ENCODE peak calls at places on chromosomes 7 and 10, in eight cellular contexts. One of them, this sample, is unnamed.
A peak's percentile ranks its signal among the peaks of the same experiment; 100 is the strongest.

GRCh38 chr7:67512481-67512880 is 515.8 kb downstream of the TYW1 start:
- DNase-seq in ovary: no peak
- DNase-seq in upper lobe of left lung: no peak
- DNase-seq in suprapubic skin: no peak
- DNase-seq in transverse colon: no peak
- DNase-seq in sigmoid colon: no peak
- DNase-seq in A549: no peak
- DNase-seq in tibial nerve: no peak
- DNase-seq in this sample: no peak

GRCh38 chr10:55174419-55174818 is 373.4 kb upstream of the PCDH15 start:
- DNase-seq in A549: no peak
- DNase-seq in tibial nerve: no peak
- DNase-seq in transverse colon: no peak
- DNase-seq in suprapubic skin: no peak
- DNase-seq in sigmoid colon: no peak
- DNase-seq in upper lobe of left lung: no peak
- DNase-seq in ovary: no peak
- DNase-seq in this sample: peak; percentile 55

GRCh38 chr10:121754667-121755066 is 156.4 kb upstream of the FGFR2 start:
- DNase-seq in sigmoid colon: no peak
- DNase-seq in ovary: no peak
- DNase-seq in suprapubic skin: no peak
- DNase-seq in transverse colon: no peak
- DNase-seq in tibial nerve: no peak
- DNase-seq in A549: no peak
- DNase-seq in upper lobe of left lung: no peak
- DNase-seq in this sample: no peak

GRCh38 chr7:818031-818699 is 14.1 kb upstream of the SUN1 start:
- DNase-seq in upper lobe of left lung: no peak
- DNase-seq in A549: peak; percentile 52
- DNase-seq in tibial nerve: no peak
- DNase-seq in ovary: peak; percentile 25
- DNase-seq in transverse colon: no peak
- DNase-seq in suprapubic skin: no peak
- DNase-seq in sigmoid colon: peak; percentile 9
- DNase-seq in this sample: no peak

GRCh38 chr7:135094472-135095237 is 53.2 kb upstream of the TMEM140 start:
- DNase-seq in A549: no peak
- DNase-seq in ovary: no peak
- DNase-seq in transverse colon: no peak
- DNase-seq in tibial nerve: no peak
- DNase-seq in suprapubic skin: no peak
- DNase-seq in upper lobe of left lung: no peak
- DNase-seq in sigmoid colon: no peak
- DNase-seq in this sample: no peak

GRCh38 chr7:1236132-1236655 is 3.5 kb downstream of the UNCX start:
- DNase-seq in suprapubic skin: no peak
- DNase-seq in A549: no peak
- DNase-seq in ovary: no peak
- DNase-seq in transverse colon: no peak
- DNase-seq in tibial nerve: no peak
- DNase-seq in sigmoid colon: no peak
- DNase-seq in upper lobe of left lung: no peak
- DNase-seq in this sample: no peak

GRCh38 chr7:76262683-76263402 is 39.6 kb upstream of the HSPB1 start:
- DNase-seq in A549: peak; percentile 66
- DNase-seq in transverse colon: peak; percentile 49
- DNase-seq in tibial nerve: peak; percentile 30
- DNase-seq in ovary: no peak
- DNase-seq in upper lobe of left lung: peak; percentile 63
- DNase-seq in suprapubic skin: no peak
- DNase-seq in sigmoid colon: no peak
- DNase-seq in this sample: no peak

GRCh38 chr7:11436317-11436716 is 395.7 kb downstream of the THSD7A start:
- DNase-seq in upper lobe of left lung: no peak
- DNase-seq in transverse colon: no peak
- DNase-seq in tibial nerve: no peak
- DNase-seq in sigmoid colon: no peak
- DNase-seq in ovary: no peak
- DNase-seq in A549: no peak
- DNase-seq in suprapubic skin: no peak
- DNase-seq in this sample: no peak

GRCh38 chr7:135283959-135284638 is 50.5 kb downstream of the STRA8 start:
- DNase-seq in A549: no peak
- DNase-seq in upper lobe of left lung: no peak
- DNase-seq in sigmoid colon: no peak
- DNase-seq in tibial nerve: no peak
- DNase-seq in suprapubic skin: no peak
- DNase-seq in transverse colon: no peak
- DNase-seq in ovary: no peak
- DNase-seq in this sample: no peak

GRCh38 chr7:2029211-2029905 is 203.4 kb downstream of the MAD1L1 start:
- DNase-seq in transverse colon: no peak
- DNase-seq in suprapubic skin: peak; percentile 40
- DNase-seq in tibial nerve: no peak
- DNase-seq in ovary: no peak
- DNase-seq in A549: no peak
- DNase-seq in upper lobe of left lung: no peak
- DNase-seq in sigmoid colon: no peak
- DNase-seq in this sample: no peak

GRCh38 chr10:4470231-4470840 is 355.7 kb upstream of the AKR1E2 start:
- DNase-seq in suprapubic skin: no peak
- DNase-seq in tibial nerve: no peak
- DNase-seq in sigmoid colon: no peak
- DNase-seq in ovary: no peak
- DNase-seq in A549: no peak
- DNase-seq in upper lobe of left lung: no peak
- DNase-seq in transverse colon: no peak
- DNase-seq in this sample: no peak

GRCh38 chr10:129455625-129456024 is 11.4 kb upstream of the MGMT start:
- DNase-seq in transverse colon: no peak
- DNase-seq in upper lobe of left lung: no peak
- DNase-seq in A549: no peak
- DNase-seq in tibial nerve: no peak
- DNase-seq in suprapubic skin: no peak
- DNase-seq in sigmoid colon: no peak
- DNase-seq in ovary: no peak
- DNase-seq in this sample: no peak

GRCh38 chr7:28807396-28807994 is 150.6 kb downstream of the TRIL start:
- DNase-seq in transverse colon: no peak
- DNase-seq in ovary: no peak
- DNase-seq in tibial nerve: no peak
- DNase-seq in sigmoid colon: no peak
- DNase-seq in upper lobe of left lung: no peak
- DNase-seq in A549: no peak
- DNase-seq in suprapubic skin: no peak
- DNase-seq in this sample: no peak

GRCh38 chr7:142298631-142299030 is 40.8 kb upstream of the PRSS58 start:
- DNase-seq in sigmoid colon: no peak
- DNase-seq in suprapubic skin: no peak
- DNase-seq in transverse colon: no peak
- DNase-seq in A549: no peak
- DNase-seq in upper lobe of left lung: no peak
- DNase-seq in ovary: no peak
- DNase-seq in tibial nerve: no peak
- DNase-seq in this sample: no peak

GRCh38 chr7:157977717-157978470 is 609.7 kb downstream of the PTPRN2 start:
- DNase-seq in upper lobe of left lung: peak; percentile 16
- DNase-seq in suprapubic skin: peak; percentile 39
- DNase-seq in A549: no peak
- DNase-seq in transverse colon: no peak
- DNase-seq in tibial nerve: no peak
- DNase-seq in sigmoid colon: no peak
- DNase-seq in ovary: no peak
- DNase-seq in this sample: no peak

GRCh38 chr10:115136616-115137015 is 43.5 kb downstream of the ATRNL1 start:
- DNase-seq in suprapubic skin: no peak
- DNase-seq in upper lobe of left lung: no peak
- DNase-seq in A549: no peak
- DNase-seq in transverse colon: no peak
- DNase-seq in tibial nerve: no peak
- DNase-seq in sigmoid colon: no peak
- DNase-seq in ovary: no peak
- DNase-seq in this sample: no peak
- H3K27ac ChIP-seq in suprapubic skin: no peak overlapping the region
- H3K27ac ChIP-seq in upper lobe of left lung: no peak overlapping the region
- H3K27ac ChIP-seq in A549: no peak overlapping the region
- H3K27ac ChIP-seq in transverse colon: no peak overlapping the region
- H3K27ac ChIP-seq in tibial nerve: no peak overlapping the region
- H3K27ac ChIP-seq in sigmoid colon: no peak overlapping the region
- H3K27ac ChIP-seq in ovary: no peak overlapping the region
- H3K27ac ChIP-seq in this sample: no peak overlapping the region

GRCh38 chr7:101096331-101096956 is 11.2 kb downstream of the TRIM56 start:
- DNase-seq in suprapubic skin: no peak
- DNase-seq in A549: no peak
- DNase-seq in sigmoid colon: no peak
- DNase-seq in tibial nerve: no peak
- DNase-seq in ovary: no peak
- DNase-seq in upper lobe of left lung: no peak
- DNase-seq in transverse colon: no peak
- DNase-seq in this sample: no peak

GRCh38 chr7:101096957-101097347 is 11.7 kb downstream of the TRIM56 start:
- DNase-seq in A549: no peak
- DNase-seq in transverse colon: no peak
- DNase-seq in ovary: no peak
- DNase-seq in tibial nerve: no peak
- DNase-seq in suprapubic skin: no peak
- DNase-seq in upper lobe of left lung: no peak
- DNase-seq in sigmoid colon: no peak
- DNase-seq in this sample: no peak

GRCh38 chr7:101097561-101097960 is 12.3 kb downstream of the TRIM56 start:
- DNase-seq in sigmoid colon: no peak
- DNase-seq in ovary: no peak
- DNase-seq in A549: no peak
- DNase-seq in transverse colon: no peak
- DNase-seq in suprapubic skin: no peak
- DNase-seq in upper lobe of left lung: no peak
- DNase-seq in tibial nerve: no peak
- DNase-seq in this sample: no peak

GRCh38 chr7:101100858-101101847 is 15.9 kb downstream of the TRIM56 start:
- DNase-seq in transverse colon: no peak
- DNase-seq in ovary: no peak
- DNase-seq in upper lobe of left lung: no peak
- DNase-seq in tibial nerve: no peak
- DNase-seq in A549: no peak
- DNase-seq in sigmoid colon: no peak
- DNase-seq in suprapubic skin: no peak
- DNase-seq in this sample: no peak

DNA sequence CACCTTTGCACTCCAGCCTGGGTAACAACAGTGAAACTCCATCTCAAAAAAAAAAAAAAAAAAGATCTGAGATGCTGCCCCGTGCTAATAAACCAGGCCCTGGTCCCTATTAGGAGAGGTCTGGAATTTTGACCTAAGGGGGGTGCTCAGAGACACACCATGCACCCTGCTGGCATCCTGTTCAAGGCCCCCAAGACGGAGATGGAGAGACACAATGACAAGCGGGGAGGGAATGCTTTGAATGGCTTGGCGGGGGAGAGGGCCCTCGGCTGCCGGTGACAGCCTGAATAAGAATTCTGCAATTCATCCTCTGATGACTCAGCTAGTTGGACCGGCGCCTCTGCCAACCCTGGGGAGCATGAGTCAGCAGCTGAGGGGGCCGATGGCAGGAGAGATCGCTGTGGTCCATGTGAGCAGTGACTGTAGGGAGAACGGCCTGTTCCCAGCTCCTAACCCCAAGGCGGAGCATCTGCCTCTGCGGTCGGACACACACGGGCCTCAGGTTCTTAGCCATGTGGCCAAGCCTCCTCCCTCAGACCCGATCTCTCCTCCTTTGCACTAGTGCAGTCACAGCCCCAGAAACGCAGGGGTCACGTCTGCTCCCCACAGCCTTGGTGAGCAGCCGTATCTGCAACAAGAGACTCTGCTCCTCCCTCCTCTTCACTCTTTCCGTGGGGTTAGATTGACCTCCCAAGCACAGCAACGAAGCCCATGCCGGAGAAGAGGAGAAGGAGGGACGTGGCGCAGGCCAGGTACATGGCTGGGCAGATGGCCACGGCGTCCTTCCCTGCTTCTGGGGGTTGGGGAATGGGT is 14.9 kb downstream of the TRIM56 start:
- DNase-seq in transverse colon: peak; percentile 85
- DNase-seq in suprapubic skin: peak; percentile 97
- DNase-seq in tibial nerve: peak; percentile 98
- DNase-seq in upper lobe of left lung: peak; percentile 90
- DNase-seq in ovary: peak; percentile 98
- DNase-seq in A549: peak; percentile 91
- DNase-seq in sigmoid colon: peak; percentile 98
- DNase-seq in this sample: peak; percentile 99
- TF ChIP-seq POLR2A in transverse colon: peak; percentile 10
- TF ChIP-seq POLR2A in suprapubic skin: no peak
- TF ChIP-seq POLR2A in tibial nerve: no peak
- TF ChIP-seq POLR2A in upper lobe of left lung: peak; percentile 16
- TF ChIP-seq POLR2A in ovary: no peak
- TF ChIP-seq POLR2A in A549: peak; percentile 22
- TF ChIP-seq POLR2A in sigmoid colon: no peak
- TF ChIP-seq POLR2A in this sample: no peak

GRCh38 chr7:44274623-44274975 is 50.8 kb downstream of the CAMK2B start:
- DNase-seq in A549: no peak
- DNase-seq in sigmoid colon: peak; percentile 55
- DNase-seq in transverse colon: no peak
- DNase-seq in upper lobe of left lung: no peak
- DNase-seq in tibial nerve: no peak
- DNase-seq in ovary: no peak
- DNase-seq in suprapubic skin: no peak
- DNase-seq in this sample: no peak
- TF ChIP-seq EP300 in A549: no peak
- TF ChIP-seq EP300 in sigmoid colon: no peak
- TF ChIP-seq EP300 in transverse colon: no peak
- TF ChIP-seq EP300 in upper lobe of left lung: no peak
- TF ChIP-seq EP300 in tibial nerve: no peak
- TF ChIP-seq EP300 in ovary: no peak
- TF ChIP-seq EP300 in suprapubic skin: no peak
- TF ChIP-seq EP300 in this sample: no peak

GRCh38 chr10:51521605-51522004 is 177.8 kb downstream of the CSTF2T start:
- DNase-seq in suprapubic skin: no peak
- DNase-seq in tibial nerve: no peak
- DNase-seq in upper lobe of left lung: no peak
- DNase-seq in transverse colon: no peak
- DNase-seq in ovary: no peak
- DNase-seq in sigmoid colon: no peak
- DNase-seq in A549: no peak
- DNase-seq in this sample: no peak

GRCh38 chr10:51527806-51528205 is 171.6 kb downstream of the CSTF2T start:
- DNase-seq in ovary: no peak
- DNase-seq in sigmoid colon: no peak
- DNase-seq in upper lobe of left lung: no peak
- DNase-seq in tibial nerve: no peak
- DNase-seq in transverse colon: no peak
- DNase-seq in A549: no peak
- DNase-seq in suprapubic skin: no peak
- DNase-seq in this sample: no peak

GRCh38 chr10:51523440-51523839 is 176.0 kb downstream of the CSTF2T start:
- DNase-seq in suprapubic skin: no peak
- DNase-seq in upper lobe of left lung: no peak
- DNase-seq in sigmoid colon: no peak
- DNase-seq in ovary: no peak
- DNase-seq in tibial nerve: no peak
- DNase-seq in A549: no peak
- DNase-seq in transverse colon: no peak
- DNase-seq in this sample: no peak

GRCh38 chr10:51522858-51523257 is 176.5 kb downstream of the CSTF2T start:
- DNase-seq in A549: no peak
- DNase-seq in sigmoid colon: no peak
- DNase-seq in ovary: no peak
- DNase-seq in transverse colon: no peak
- DNase-seq in tibial nerve: no peak
- DNase-seq in upper lobe of left lung: no peak
- DNase-seq in suprapubic skin: no peak
- DNase-seq in this sample: no peak

GRCh38 chr10:51524041-51524440 is 175.4 kb downstream of the CSTF2T start:
- DNase-seq in sigmoid colon: no peak
- DNase-seq in transverse colon: no peak
- DNase-seq in A549: no peak
- DNase-seq in upper lobe of left lung: no peak
- DNase-seq in ovary: no peak
- DNase-seq in suprapubic skin: no peak
- DNase-seq in tibial nerve: no peak
- DNase-seq in this sample: no peak
- H3K27ac ChIP-seq in sigmoid colon: no peak overlapping the region
- H3K27ac ChIP-seq in transverse colon: no peak overlapping the region
- H3K27ac ChIP-seq in A549: no peak overlapping the region
- H3K27ac ChIP-seq in upper lobe of left lung: no peak overlapping the region
- H3K27ac ChIP-seq in ovary: no peak overlapping the region
- H3K27ac ChIP-seq in suprapubic skin: no peak overlapping the region
- H3K27ac ChIP-seq in tibial nerve: no peak overlapping the region
- H3K27ac ChIP-seq in this sample: no peak overlapping the region

This sample was measured in esophagus muscularis mucosa.